ENCODE peak calls at places on chromosomes 16 and 17, in five cellular contexts. F, M, E, R and X are unnamed samples.
A peak's percentile ranks its signal among the peaks of the same experiment; 100 is the strongest.

GRCh38 chr16:72985148-72985882 is 62.6 kb downstream of the ZFHX3 start:
- DNase-seq in R (no peak), F (no peak), M (no peak), E (peak; percentile 91), X (no peak)

GRCh38 chr17:59796138-59796537 is 88.7 kb downstream of the VMP1 start:
- DNase-seq in E (no peak), F (no peak), M (no peak), R (no peak), X (no peak)

GRCh38 chr17:44878627-44879221 is 20.5 kb downstream of the EFTUD2 start:
- DNase-seq in F (no peak), M (peak; percentile 72), E (no peak), R (peak; percentile 23), X (peak; percentile 23)

GRCh38 chr16:75203106-75203505 is 3.9 kb downstream of the CTRB2 start:
- DNase-seq in E (no peak), R (no peak), F (no peak), M (no peak), X (no peak)

GRCh38 chr17:31533546-31534155 is 142.2 kb downstream of the RAB11FIP4 start:
- DNase-seq in M (peak; percentile 82), E (no peak), R (peak; percentile 44), F (no peak), X (peak; percentile 56)

GRCh38 chr16:65410801-65411200 is 288.9 kb upstream of the CDH11 start:
- DNase-seq in R (no peak), E (no peak), M (no peak), F (no peak), X (no peak)

GRCh38 chr17:65122836-65123756 is 14.1 kb upstream of the RGS9 start:
- DNase-seq in M (peak; percentile 97), F (peak; percentile 57), E (peak; percentile 96), R (peak; percentile 83), X (peak; percentile 82)

GRCh38 chr17:37483311-37484039 is 6.2 kb upstream of the DUSP14 start:
- DNase-seq in F (no peak), M (peak; percentile 56), R (no peak), E (no peak), X (no peak)

GRCh38 chr16:47732806-47733150 is 271.6 kb downstream of the PHKB start:
- DNase-seq in F (no peak), E (no peak), M (peak; percentile 19), R (no peak), X (no peak)

GRCh38 chr17:83132251-83133081 is 53.1 kb downstream of the METRNL start:
- DNase-seq in R (no peak), M (no peak), E (peak; percentile 80), F (no peak), X (no peak)

GRCh38 chr16:81237942-81238295 is 570 bp upstream of the BCO1 start:
- DNase-seq in E (no peak), R (peak; percentile 26), F (no peak), M (no peak), X (no peak)

GRCh38 chr17:36524428-36524876 is 10.2 kb downstream of the MYO19 start:
- DNase-seq in R (no peak), F (no peak), E (peak; percentile 56), M (no peak), X (no peak)

GRCh38 chr16:48907906-48908634 is 298.1 kb upstream of the N4BP1 start:
- DNase-seq in E (peak; percentile 13), F (no peak), M (no peak), R (no peak), X (no peak)

GRCh38 chr16:2468142-2468724 is 2.9 kb upstream of the NTN3 start:
- DNase-seq in E (no peak), M (peak; percentile 63), F (no peak), R (peak; percentile 55), X (no peak)

GRCh38 chr17:15261063-15261817 is 3.9 kb downstream of the PMP22 start:
- DNase-seq in M (peak; percentile 77), E (peak; percentile 89), F (peak; percentile 38), R (peak; percentile 62), X (peak; percentile 66)

GRCh38 chr16:88713568-88714419 is 7.5 kb downstream of the CTU2 start:
- DNase-seq in M (no peak), F (no peak), E (no peak), R (no peak), X (no peak)

GRCh38 chr17:44776628-44777393 is 18.0 kb downstream of the ADAM11 start:
- DNase-seq in R (no peak), F (no peak), M (no peak), E (no peak), X (no peak)

GRCh38 chr17:58371300-58371950 is 19.4 kb upstream of the SUPT4H1 start:
- DNase-seq in F (no peak), M (no peak), E (no peak), R (no peak), X (no peak)

GRCh38 chr16:82700541-82701240 is 73.9 kb downstream of the CDH13 start:
- DNase-seq in R (no peak), F (no peak), M (no peak), E (no peak), X (no peak)

GRCh38 chr17:45241315-45242011 is 19.8 kb downstream of the FMNL1 start:
- DNase-seq in M (peak; percentile 64), E (no peak), R (peak; percentile 81), F (no peak), X (peak; percentile 47)

GRCh38 chr16:16037521-16037920 is 88.1 kb downstream of the ABCC1 start:
- DNase-seq in M (no peak), F (no peak), R (no peak), E (no peak), X (no peak)

GRCh38 chr17:48547839-48548686 is 3.2 kb upstream of the HOXB2 start:
- DNase-seq in E (no peak), R (no peak), F (no peak), M (peak; percentile 66), X (no peak)

GRCh38 chr16:49550666-49551065 is 177.1 kb downstream of the C16orf78 start:
- DNase-seq in M (no peak), E (no peak), R (no peak), F (no peak), X (no peak)

GRCh38 chr17:80586464-80587228 is 42.0 kb downstream of the RPTOR start:
- DNase-seq in F (no peak), R (no peak), M (no peak), E (peak; percentile 62), X (no peak)

GRCh38 chr17:69031839-69032238 is 28.9 kb downstream of the ABCA9 start:
- DNase-seq in E (no peak), F (no peak), R (no peak), M (no peak), X (no peak)

GRCh38 chr16:86244936-86245335 is 265.4 kb upstream of the FOXF1 start:
- DNase-seq in R (no peak), M (no peak), F (no peak), E (peak; percentile 56), X (no peak)

GRCh38 chr16:49855822-49856740 is at the start of gene ZNF423:
- DNase-seq in E (no peak), F (no peak), R (peak; percentile 59), M (peak; percentile 58), X (peak; percentile 53)

GRCh38 chr17:81537343-81537855 is 9.2 kb downstream of the FSCN2 start:
- DNase-seq in M (peak; percentile 86), E (no peak), R (peak; percentile 67), F (no peak), X (peak; percentile 59)

GRCh38 chr16:85569615-85570212 is 43.4 kb upstream of the GSE1 start:
- DNase-seq in F (no peak), E (no peak), R (no peak), M (peak; percentile 66), X (no peak)

GRCh38 chr17:36598951-36599401 is 2.4 kb upstream of the MRM1 start:
- DNase-seq in M (no peak), E (peak; percentile 67), F (no peak), R (no peak), X (no peak)

GRCh38 chr17:31095239-31096105 is 695 bp downstream of the NF1 start:
- DNase-seq in F (peak; percentile 37), E (peak; percentile 90), M (peak; percentile 94), R (peak; percentile 75), X (peak; percentile 67)

GRCh38 chr16:75304521-75305363 is 53.3 kb upstream of the BCAR1 start:
- DNase-seq in R (no peak), E (peak; percentile 89), M (no peak), F (peak; percentile 41), X (no peak)

GRCh38 chr16:67926181-67926742 is 5.4 kb downstream of the CTRL start:
- DNase-seq in E (peak; percentile 86), R (no peak), M (peak; percentile 74), F (no peak), X (no peak)
- TF ChIP-seq CTCF in E (no peak), R (no peak), M (peak; percentile 22), F (peak; percentile 14), X (no peak)

DNA sequence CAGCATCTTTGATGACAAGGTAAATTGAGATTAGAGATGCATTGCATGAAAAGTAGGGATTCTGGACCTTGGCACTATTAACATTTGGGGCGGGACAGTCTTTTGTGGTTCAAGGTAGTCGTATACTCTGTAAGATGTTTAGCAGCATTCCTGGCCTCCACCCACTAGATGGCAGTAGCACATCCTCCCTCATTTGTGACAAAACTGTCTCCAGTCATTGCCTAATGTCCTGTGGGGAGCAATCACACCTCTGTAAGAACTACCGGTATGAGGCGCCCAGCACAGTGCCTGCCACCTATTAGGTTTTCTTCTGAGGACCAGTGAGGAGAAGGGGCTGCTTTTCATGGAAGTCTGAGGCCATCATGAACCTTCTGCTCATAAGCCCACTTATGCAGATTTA is 180.8 kb downstream of the RBFOX1 start:
- DNase-seq in F (no peak), M (peak; percentile 45), E (no peak), R (no peak), X (no peak)
- TF ChIP-seq CTCF in F (no peak), M (peak; percentile 51), E (no peak), R (peak; percentile 18), X (peak; percentile 27)

DNA sequence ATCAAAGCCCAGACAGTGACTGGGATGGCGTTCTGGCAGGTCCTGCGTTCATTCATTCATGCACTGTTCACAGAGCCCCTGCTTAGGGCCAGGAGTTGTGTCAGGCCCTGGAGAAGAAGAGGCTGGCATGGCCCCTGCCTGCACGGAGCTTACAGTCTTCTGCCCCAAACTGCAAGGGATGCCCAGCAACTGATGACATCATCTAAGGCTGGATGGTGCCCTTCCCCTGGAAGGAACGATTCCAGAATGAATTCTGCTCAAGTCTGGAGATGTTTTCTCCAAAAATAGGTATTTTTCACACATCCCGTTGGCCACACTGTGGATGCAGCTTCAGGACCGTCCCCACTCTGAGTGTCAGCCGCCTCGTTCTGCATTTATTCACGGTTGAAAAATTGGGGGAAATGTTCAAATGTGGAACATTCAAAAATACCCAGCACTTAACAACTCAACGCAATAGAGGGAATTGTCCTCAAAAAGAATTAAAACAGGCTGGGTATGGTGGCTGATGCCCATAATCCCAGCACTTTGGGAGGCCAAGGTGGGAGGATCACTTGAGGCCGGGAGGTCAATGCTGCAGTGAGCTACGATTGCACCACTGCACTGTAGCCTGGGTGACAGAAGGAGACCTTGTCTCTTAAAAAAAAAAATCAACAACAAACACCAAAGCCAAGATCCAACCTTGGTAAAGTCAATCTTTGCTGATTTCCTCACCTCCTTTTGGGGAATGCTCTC is 23.8 kb upstream of the CACNG5 start:
- DNase-seq in E (no peak), M (no peak), F (no peak), R (no peak), X (no peak)
- TF ChIP-seq CTCF in E (no peak), M (no peak), F (no peak), R (no peak), X (no peak)

GRCh38 chr17:10845388-10845751 is 7.5 kb upstream of the PIRT start:
- DNase-seq in M (no peak), R (no peak), F (no peak), E (no peak), X (no peak)
- TF ChIP-seq CTCF in M (no peak), R (peak; percentile 22), F (no peak), E (no peak), X (peak; percentile 3)

GRCh38 chr16:66810391-66810790 is 9.0 kb upstream of the TERB1 start:
- DNase-seq in F (no peak), E (no peak), R (no peak), M (no peak), X (no peak)
- TF ChIP-seq CTCF in F (no peak), E (no peak), R (no peak), M (no peak), X (no peak)